ENCODE peak calls at places on chromosome 20, in ten cellular contexts. U, G, X, P, H, A, O, Q, D and F are unnamed samples.

GRCh38 chr20:24823989-24824693 is 124.9 kb upstream of the CST7 start:
- DNase-seq in U (no peak), G (no peak), X (no peak), P (no peak), H (no peak), A (no peak), O (peak), Q (no peak), D (no peak), F (no peak)

GRCh38 chr20:24339179-24339578 is 130.2 kb upstream of the SYNDIG1 start:
- DNase-seq in U (no peak), G (no peak), X (no peak), P (no peak), H (no peak), A (no peak), O (peak), Q (no peak), D (no peak), F (no peak)

GRCh38 chr20:51497542-51498467 is 44.7 kb downstream of the NFATC2 start:
- DNase-seq in U (peak), G (peak), X (no peak), P (no peak), H (no peak), A (peak), O (peak), Q (no peak), D (no peak), F (no peak)

GRCh38 chr20:46973801-46974200 is 79.2 kb downstream of the EYA2 start:
- DNase-seq in U (no peak), G (no peak), X (no peak), P (no peak), H (no peak), A (no peak), O (no peak), Q (no peak), D (no peak), F (no peak)

GRCh38 chr20:44471481-44471882 is 4.2 kb upstream of the TTPAL start:
- DNase-seq in U (peak), G (no peak), X (no peak), P (no peak), H (no peak), A (no peak), O (no peak), Q (no peak), D (no peak), F (peak)

GRCh38 chr20:1861996-1862664 is 33.1 kb upstream of the SIRPA start:
- DNase-seq in U (no peak), G (no peak), X (no peak), P (no peak), H (no peak), A (no peak), O (no peak), Q (no peak), D (no peak), F (no peak)

GRCh38 chr20:45299786-45300185 is 6.9 kb upstream of the RBPJL start:
- DNase-seq in U (no peak), G (no peak), X (no peak), P (no peak), H (no peak), A (no peak), O (no peak), Q (no peak), D (no peak), F (no peak)

GRCh38 chr20:2402271-2402980 is 21.7 kb downstream of the TGM6 start:
- DNase-seq in U (peak), G (no peak), X (peak), P (no peak), H (no peak), A (no peak), O (no peak), Q (no peak), D (no peak), F (peak)

GRCh38 chr20:57053798-57054552 is 212.5 kb downstream of the BMP7 start:
- DNase-seq in U (no peak), G (no peak), X (no peak), P (no peak), H (no peak), A (no peak), O (peak), Q (no peak), D (no peak), F (no peak)